ENCODE peak calls at places on chromosomes 16 and 17, in six cellular contexts. F is neural progenitor cell, B is tibial artery, Z is fibroblast of lung, T is heart left ventricle, K is ovary. N is an unnamed sample. For H3K4me1, the result is how much of the 10 kb centered on the place peaks cover.

GRCh38 chr17:10737168-10737622 is 7.4 kb upstream of the TMEM220 start:
- DNase-seq in B (peak), F (peak), Z (peak), K (peak), T (peak), N (peak)

GRCh38 chr17:28219771-28220170 is 99.2 kb upstream of the TMEM97 start:
- DNase-seq in T (no peak), Z (no peak), K (no peak), B (no peak), F (no peak), N (no peak)

GRCh38 chr17:7858487-7858832 is 657 bp downstream of the CYB5D1 start:
- DNase-seq in F (peak), K (peak), Z (peak), T (peak), B (no peak), N (peak)

GRCh38 chr17:7478276-7479138 is 924 bp downstream of the ZBTB4 start:
- DNase-seq in F (peak), K (peak), Z (peak), B (peak), T (peak), N (no peak)

GRCh38 chr17:57097832-57098421 is 12.9 kb downstream of the AKAP1 start:
- DNase-seq in B (peak), K (no peak), Z (peak), T (peak), F (no peak), N (no peak)

GRCh38 chr17:72677714-72678390 is 414.6 kb downstream of the SLC39A11 start:
- DNase-seq in F (no peak), K (no peak), T (no peak), Z (no peak), B (no peak), N (no peak)

GRCh38 chr16:57514891-57515600 is 21.3 kb downstream of the CCDC102A start:
- DNase-seq in F (no peak), K (no peak), T (peak), Z (no peak), B (no peak), N (no peak)

GRCh38 chr16:11090947-11091785 is 146.8 kb downstream of the CLEC16A start:
- DNase-seq in T (no peak), F (no peak), B (no peak), K (no peak), Z (no peak), N (no peak)

GRCh38 chr17:76946772-76947135 is 78.5 kb downstream of the MGAT5B start:
- DNase-seq in B (no peak), Z (no peak), T (no peak), K (no peak), F (no peak), N (no peak)

GRCh38 chr17:57885148-57885915 is 35.5 kb upstream of the MRPS23 start:
- DNase-seq in B (no peak), K (no peak), F (no peak), T (no peak), Z (no peak), N (no peak)

GRCh38 chr17:67385122-67385988 is 8.3 kb downstream of the PITPNC1 start:
- DNase-seq in K (no peak), F (no peak), B (no peak), T (no peak), Z (no peak), N (no peak)

GRCh38 chr16:58513874-58514273 is 1.4 kb upstream of the SETD6 start:
- DNase-seq in Z (no peak), T (no peak), F (no peak), K (no peak), B (no peak), N (no peak)

GRCh38 chr16:88302666-88303065 is 80.1 kb upstream of the ZNF469 start:
- DNase-seq in F (no peak), Z (no peak), B (no peak), T (no peak), K (no peak), N (peak)

GRCh38 chr16:89658221-89658879 is 714 bp downstream of the SPATA33 start:
- DNase-seq in Z (no peak), B (no peak), K (no peak), F (peak), T (no peak), N (no peak)

GRCh38 chr17:7834554-7834890 is 505 bp downstream of the KDM6B start:
- DNase-seq in B (no peak), F (no peak), Z (peak), K (peak), T (peak), N (peak)

GRCh38 chr17:64781394-64781793 is 119.3 kb upstream of the SMURF2 start:
- DNase-seq in Z (no peak), T (peak), K (peak), F (peak), B (no peak), N (peak)

GRCh38 chr17:73902416-73903181 is 258.4 kb upstream of the SDK2 start:
- DNase-seq in K (no peak), Z (no peak), T (no peak), F (peak), B (peak), N (no peak)

GRCh38 chr16:3646348-3646920 is 8.1 kb upstream of the DNASE1 start:
- DNase-seq in K (no peak), Z (no peak), T (no peak), F (no peak), B (no peak), N (peak)

GRCh38 chr17:67606896-67607604 is 110.7 kb upstream of the NOL11 start:
- DNase-seq in Z (no peak), B (no peak), T (no peak), K (no peak), F (no peak), N (no peak)

GRCh38 chr16:77298638-77299360 is 99.6 kb downstream of the SYCE1L start:
- DNase-seq in F (no peak), T (no peak), B (peak), Z (peak), K (peak), N (no peak)

GRCh38 chr17:64741038-64741641 is 79.0 kb upstream of the SMURF2 start:
- DNase-seq in B (peak), F (no peak), Z (peak), T (peak), K (no peak), N (no peak)

GRCh38 chr17:1649116-1649843 is 386 bp downstream of the RILP start:
- DNase-seq in K (peak), Z (peak), F (peak), B (peak), T (peak), N (no peak)

GRCh38 chr16:73878616-73879015 is 418.0 kb upstream of the PSMD7 start:
- DNase-seq in F (peak), K (no peak), Z (peak), B (no peak), T (no peak), N (no peak)

GRCh38 chr17:44038604-44039007 is 23.8 kb upstream of the TMEM101 start:
- DNase-seq in F (no peak), T (no peak), Z (no peak), K (no peak), B (no peak), N (peak)

GRCh38 chr17:74356640-74357465 is 4.8 kb downstream of the BTBD17 start:
- DNase-seq in B (no peak), T (no peak), Z (no peak), F (no peak), K (no peak), N (no peak)

GRCh38 chr16:65975049-65975708 is 391.3 kb upstream of the CDH5 start:
- DNase-seq in B (no peak), T (no peak), Z (peak), K (no peak), F (peak), N (no peak)

GRCh38 chr17:6800422-6801027 is 24.5 kb downstream of the FBXO39 start:
- DNase-seq in T (no peak), F (peak), K (no peak), Z (no peak), B (no peak), N (no peak)

GRCh38 chr17:43479948-43480347 is 3.8 kb upstream of the DHX8 start:
- DNase-seq in K (no peak), F (no peak), B (no peak), Z (no peak), T (no peak), N (peak)

GRCh38 chr16:11100239-11100750 is 155.7 kb downstream of the SOCS1 start:
- DNase-seq in K (peak), T (peak), Z (peak), F (peak), B (peak), N (no peak)

GRCh38 chr16:85707528-85708095 is 18.9 kb upstream of the GINS2 start:
- DNase-seq in B (no peak), T (no peak), Z (no peak), K (no peak), F (no peak), N (no peak)

DNA sequence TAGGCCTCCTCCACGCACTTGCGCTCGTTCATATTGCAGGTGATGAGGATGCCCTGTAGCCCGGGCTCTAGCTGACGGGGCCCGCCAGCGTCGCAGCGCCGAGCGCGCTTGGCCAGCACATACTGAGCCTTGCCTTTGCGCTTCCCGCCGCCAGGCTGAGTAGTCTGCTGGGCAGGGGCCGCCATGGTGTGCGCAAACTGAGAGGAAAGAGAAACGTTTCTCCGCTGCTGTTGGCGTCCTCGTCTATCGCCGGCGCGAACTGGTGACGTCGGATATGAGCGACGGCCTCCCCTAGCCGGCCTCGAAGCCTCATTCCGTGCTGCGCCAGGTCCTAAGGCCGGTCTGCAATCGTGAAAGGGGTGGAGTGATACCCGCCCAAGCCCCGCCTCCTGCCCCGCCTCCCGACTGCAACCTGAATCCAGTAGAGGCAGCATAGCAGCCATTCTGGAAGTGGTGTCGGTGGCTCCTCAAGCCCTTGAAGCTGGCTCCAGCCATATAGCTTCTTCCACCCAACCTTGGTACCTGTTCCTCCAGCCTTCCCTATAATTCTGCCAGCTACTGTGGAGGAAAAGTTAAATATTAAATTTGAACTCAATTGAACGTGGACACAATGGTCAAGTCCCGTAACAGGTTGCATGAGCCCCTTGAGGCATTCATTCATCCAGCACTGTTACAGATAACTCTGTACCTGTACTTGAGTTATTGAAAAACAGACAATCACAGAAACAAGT is at the start of gene THUMPD1:
- DNase-seq in K (peak), Z (peak), B (peak), F (peak), T (peak), N (peak)
- TF ChIP-seq CTCF in K (peak), Z (peak), B (no peak), F (peak), T (no peak), N (peak)

GRCh38 chr17:40516581-40517285 is 15.3 kb upstream of the TNS4 start:
- DNase-seq in T (no peak), B (no peak), Z (no peak), F (no peak), K (no peak), N (no peak)
- H3K4me1 ChIP-seq in T (under half), B (under half), Z (under half), F (under half), K (under half), N (under half)

GRCh38 chr16:20918486-20919239 is 18.1 kb downstream of the LYRM1 start:
- DNase-seq in Z (peak), B (no peak), F (no peak), K (no peak), T (peak), N (peak)

GRCh38 chr16:20923876-20924275 is 23.3 kb downstream of the LYRM1 start:
- DNase-seq in Z (no peak), F (no peak), B (no peak), T (no peak), K (no peak), N (no peak)

GRCh38 chr16:20916927-20917326 is 16.4 kb downstream of the LYRM1 start:
- DNase-seq in K (no peak), Z (no peak), F (no peak), B (no peak), T (no peak), N (no peak)

GRCh38 chr16:20920091-20920490 is 19.5 kb downstream of the LYRM1 start:
- DNase-seq in F (no peak), T (no peak), Z (no peak), K (no peak), B (no peak), N (no peak)

GRCh38 chr16:20920799-20921198 is 20.2 kb downstream of the LYRM1 start:
- DNase-seq in K (no peak), B (no peak), Z (no peak), T (no peak), F (no peak), N (no peak)
- H3K4me3 ChIP-seq in K (no peak), B (no peak), Z (no peak), T (no peak), F (no peak), N (no peak)

GRCh38 chr17:14048169-14048568 is 21.1 kb upstream of the COX10 start:
- DNase-seq in Z (no peak), F (peak), K (no peak), T (no peak), B (no peak), N (no peak)
- TF ChIP-seq CTCF in Z (peak), F (peak), K (no peak), T (no peak), B (no peak), N (peak)

GRCh38 chr17:45200701-45201100 is 21.0 kb upstream of the FMNL1 start:
- DNase-seq in B (peak), F (no peak), Z (peak), T (peak), K (no peak), N (no peak)
- H3K4me1 ChIP-seq in B (under half), F (under half), Z (under half), T (under half), K (under half), N (under half)

DNA sequence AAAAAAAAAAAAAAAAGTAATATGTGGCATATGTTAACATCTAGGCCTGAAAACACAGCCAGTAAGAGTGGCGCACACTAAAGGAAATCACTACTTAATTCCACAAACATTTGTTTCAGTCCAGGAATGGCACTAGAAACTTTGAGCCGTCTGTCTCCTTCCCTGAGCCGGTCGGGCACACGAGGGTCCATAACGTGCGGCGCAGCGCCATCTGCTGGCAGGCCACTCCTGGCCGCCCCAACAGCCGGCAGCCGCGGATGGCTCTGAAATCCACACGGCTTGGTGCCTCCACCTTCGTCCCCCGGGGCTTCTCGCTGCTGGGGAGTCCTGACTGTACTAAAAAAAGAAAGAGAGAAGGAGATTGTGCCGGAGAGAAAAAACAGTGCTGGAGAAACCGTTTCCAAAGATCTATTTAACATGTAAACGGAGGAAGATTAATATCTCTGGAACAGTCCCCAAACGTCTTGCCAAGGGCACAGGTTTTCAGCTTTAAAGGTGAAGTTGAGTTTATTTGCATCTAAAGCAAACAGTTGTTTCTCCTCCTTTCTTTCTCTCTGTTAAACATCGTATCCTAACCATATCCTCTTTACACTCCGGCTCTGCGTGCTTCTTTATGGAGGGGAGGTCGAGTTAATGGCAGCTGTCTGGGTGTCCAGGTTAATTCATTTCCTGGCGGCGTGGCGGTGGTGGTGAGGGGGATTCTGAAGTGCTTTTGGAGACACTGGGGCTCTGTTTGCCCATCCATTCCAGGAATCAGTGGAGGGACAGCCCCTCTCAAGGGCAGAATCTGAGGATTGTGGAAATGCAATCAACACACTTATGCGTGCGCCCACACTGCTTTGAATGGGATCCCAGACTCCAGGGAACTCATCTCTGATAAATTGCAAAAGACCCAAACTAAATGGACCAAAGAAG is 611.3 kb upstream of the SALL1 start:
- DNase-seq in Z (peak), K (peak), B (peak), T (peak), F (peak), N (peak)
- H3K4me3 ChIP-seq in Z (no peak), K (no peak), B (no peak), T (no peak), F (peak), N (peak)

GRCh38 chr16:70678898-70679652 is 6.8 kb downstream of the MTSS2 start:
- DNase-seq in K (peak), F (no peak), T (no peak), B (no peak), Z (no peak), N (no peak)

GRCh38 chr16:70678121-70678897 is 7.5 kb downstream of the MTSS2 start:
- DNase-seq in K (peak), Z (no peak), B (no peak), F (no peak), T (no peak), N (peak)

GRCh38 chr16:70681382-70682238 is 4.2 kb downstream of the MTSS2 start:
- DNase-seq in B (no peak), Z (no peak), F (no peak), K (peak), T (no peak), N (peak)

GRCh38 chr16:70680495-70681381 is 5.1 kb downstream of the MTSS2 start:
- DNase-seq in Z (no peak), K (peak), F (no peak), B (no peak), T (no peak), N (no peak)

DNA sequence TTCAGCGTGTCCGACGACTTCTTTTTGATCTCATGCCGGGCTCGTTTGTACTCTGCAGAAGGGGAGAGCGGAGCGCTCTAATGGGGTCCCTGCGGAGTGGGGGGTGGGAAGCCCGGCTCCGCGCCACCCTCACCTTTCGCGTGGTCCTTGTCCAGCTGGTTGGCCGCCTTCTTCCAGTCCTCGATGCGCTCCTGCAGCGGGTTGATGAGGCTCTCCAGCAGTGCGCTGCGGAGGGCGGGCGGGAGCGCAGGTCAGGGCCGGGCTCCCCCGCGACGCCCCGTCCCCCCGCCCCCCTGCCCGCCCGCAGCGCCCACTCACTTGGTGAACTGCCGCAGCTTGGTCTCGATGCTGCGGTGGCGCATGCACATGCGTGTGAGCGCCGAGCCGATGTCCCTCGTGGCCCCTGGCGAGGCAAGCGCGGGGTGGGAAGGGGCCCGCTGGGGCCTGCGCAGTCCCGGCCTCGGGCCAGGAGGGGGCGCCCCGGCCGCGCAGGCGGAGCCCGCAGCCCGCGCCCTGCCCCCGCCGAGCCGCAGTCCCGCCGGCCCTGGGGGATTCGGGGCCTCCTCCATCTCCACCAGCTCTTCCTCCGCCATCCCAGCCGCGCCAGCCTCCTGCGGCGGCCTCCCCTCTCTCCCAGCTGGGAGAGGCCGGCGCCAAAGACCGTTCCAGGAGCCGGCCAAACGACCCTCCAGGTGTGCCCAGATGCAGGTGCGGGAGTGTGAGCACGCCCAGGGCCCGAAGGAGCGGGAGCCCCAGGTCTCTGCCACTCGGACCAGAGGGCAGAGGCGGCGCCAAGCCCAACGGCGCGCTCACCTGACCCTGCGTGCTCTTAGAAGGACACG is 6.0 kb downstream of the MTSS2 start:
- DNase-seq in T (no peak), B (no peak), K (peak), Z (no peak), F (peak), N (peak)
- TF ChIP-seq CTCF in T (peak), B (peak), K (peak), Z (peak), F (peak), N (peak)